ENCODE peak calls at places on chromosomes 3 and 15, in ten cellular contexts. One of them, this sample, is unnamed.

GRCh38 chr3:10273697-10274305 is 18.9 kb downstream of the GHRL start:
- DNase-seq in suprapubic skin: no peak
- DNase-seq in transverse colon: no peak
- DNase-seq in stomach: no peak
- DNase-seq in esophagus muscularis mucosa: no peak
- DNase-seq in sigmoid colon: no peak
- DNase-seq in GM12891: no peak
- DNase-seq in Panc1: no peak
- DNase-seq in GM23338: no peak
- DNase-seq in breast epithelium: no peak
- DNase-seq in this sample: no peak

GRCh38 chr3:89145995-89146394 is 38.6 kb downstream of the EPHA3 start:
- DNase-seq in GM12891: no peak
- DNase-seq in GM23338: no peak
- DNase-seq in suprapubic skin: no peak
- DNase-seq in transverse colon: no peak
- DNase-seq in breast epithelium: no peak
- DNase-seq in sigmoid colon: no peak
- DNase-seq in Panc1: no peak
- DNase-seq in stomach: no peak
- DNase-seq in esophagus muscularis mucosa: no peak
- DNase-seq in this sample: no peak

GRCh38 chr3:180093535-180093934 is 56.8 kb upstream of the PEX5L start:
- DNase-seq in GM12891: no peak
- DNase-seq in suprapubic skin: no peak
- DNase-seq in esophagus muscularis mucosa: no peak
- DNase-seq in stomach: no peak
- DNase-seq in GM23338: no peak
- DNase-seq in Panc1: no peak
- DNase-seq in breast epithelium: no peak
- DNase-seq in sigmoid colon: no peak
- DNase-seq in transverse colon: no peak
- DNase-seq in this sample: no peak

GRCh38 chr15:92902020-92902419 is 1.9 kb downstream of the CHD2 start:
- DNase-seq in GM23338: no peak
- DNase-seq in stomach: no peak
- DNase-seq in transverse colon: no peak
- DNase-seq in GM12891: no peak
- DNase-seq in esophagus muscularis mucosa: no peak
- DNase-seq in breast epithelium: no peak
- DNase-seq in Panc1: no peak
- DNase-seq in sigmoid colon: no peak
- DNase-seq in suprapubic skin: no peak
- DNase-seq in this sample: no peak

GRCh38 chr3:14457481-14457880 is 55.1 kb downstream of the SLC6A6 start:
- DNase-seq in stomach: no peak
- DNase-seq in Panc1: no peak
- DNase-seq in sigmoid colon: no peak
- DNase-seq in suprapubic skin: no peak
- DNase-seq in breast epithelium: no peak
- DNase-seq in esophagus muscularis mucosa: no peak
- DNase-seq in GM12891: no peak
- DNase-seq in GM23338: no peak
- DNase-seq in transverse colon: no peak
- DNase-seq in this sample: no peak

GRCh38 chr3:190585771-190586630 is 72.1 kb downstream of the IL1RAP start:
- DNase-seq in transverse colon: no peak
- DNase-seq in Panc1: peak; percentile 85
- DNase-seq in GM23338: peak; percentile 63
- DNase-seq in sigmoid colon: no peak
- DNase-seq in suprapubic skin: no peak
- DNase-seq in stomach: no peak
- DNase-seq in breast epithelium: no peak
- DNase-seq in esophagus muscularis mucosa: no peak
- DNase-seq in GM12891: no peak
- DNase-seq in this sample: no peak

GRCh38 chr3:159988617-159989251 is at the start of gene IL12A:
- DNase-seq in GM23338: peak; percentile 86
- DNase-seq in transverse colon: peak; percentile 90
- DNase-seq in sigmoid colon: peak; percentile 89
- DNase-seq in suprapubic skin: peak; percentile 73
- DNase-seq in GM12891: peak; percentile 77
- DNase-seq in esophagus muscularis mucosa: peak; percentile 94
- DNase-seq in Panc1: no peak
- DNase-seq in stomach: peak; percentile 85
- DNase-seq in breast epithelium: peak; percentile 72
- DNase-seq in this sample: peak; percentile 97

GRCh38 chr15:62135532-62136134 is 29.5 kb downstream of the C2CD4B start:
- DNase-seq in esophagus muscularis mucosa: peak; percentile 77
- DNase-seq in transverse colon: peak; percentile 44
- DNase-seq in breast epithelium: no peak
- DNase-seq in stomach: peak; percentile 50
- DNase-seq in suprapubic skin: no peak
- DNase-seq in GM23338: no peak
- DNase-seq in GM12891: no peak
- DNase-seq in sigmoid colon: no peak
- DNase-seq in Panc1: no peak
- DNase-seq in this sample: no peak

GRCh38 chr3:73665317-73665716 is 40.6 kb upstream of the PDZRN3 start:
- DNase-seq in Panc1: no peak
- DNase-seq in GM12891: no peak
- DNase-seq in suprapubic skin: no peak
- DNase-seq in breast epithelium: no peak
- DNase-seq in esophagus muscularis mucosa: no peak
- DNase-seq in stomach: no peak
- DNase-seq in sigmoid colon: no peak
- DNase-seq in GM23338: no peak
- DNase-seq in transverse colon: no peak
- DNase-seq in this sample: no peak

GRCh38 chr15:92733934-92734521 is 78.5 kb upstream of the FAM174B start:
- DNase-seq in sigmoid colon: no peak
- DNase-seq in breast epithelium: no peak
- DNase-seq in GM23338: peak; percentile 74
- DNase-seq in suprapubic skin: no peak
- DNase-seq in esophagus muscularis mucosa: no peak
- DNase-seq in stomach: no peak
- DNase-seq in GM12891: no peak
- DNase-seq in Panc1: no peak
- DNase-seq in transverse colon: no peak
- DNase-seq in this sample: no peak

GRCh38 chr15:94584833-94585244 is 353.5 kb downstream of the MCTP2 start:
- DNase-seq in sigmoid colon: no peak
- DNase-seq in GM23338: no peak
- DNase-seq in Panc1: no peak
- DNase-seq in GM12891: peak; percentile 5
- DNase-seq in breast epithelium: no peak
- DNase-seq in suprapubic skin: no peak
- DNase-seq in transverse colon: no peak
- DNase-seq in stomach: no peak
- DNase-seq in esophagus muscularis mucosa: no peak
- DNase-seq in this sample: no peak

GRCh38 chr3:112333002-112333385 is at the start of gene CD200:
- DNase-seq in suprapubic skin: no peak
- DNase-seq in Panc1: no peak
- DNase-seq in esophagus muscularis mucosa: no peak
- DNase-seq in GM12891: peak; percentile 32
- DNase-seq in breast epithelium: peak; percentile 54
- DNase-seq in sigmoid colon: peak; percentile 79
- DNase-seq in GM23338: peak; percentile 88
- DNase-seq in transverse colon: peak; percentile 68
- DNase-seq in stomach: peak; percentile 45
- DNase-seq in this sample: peak; percentile 89

DNA sequence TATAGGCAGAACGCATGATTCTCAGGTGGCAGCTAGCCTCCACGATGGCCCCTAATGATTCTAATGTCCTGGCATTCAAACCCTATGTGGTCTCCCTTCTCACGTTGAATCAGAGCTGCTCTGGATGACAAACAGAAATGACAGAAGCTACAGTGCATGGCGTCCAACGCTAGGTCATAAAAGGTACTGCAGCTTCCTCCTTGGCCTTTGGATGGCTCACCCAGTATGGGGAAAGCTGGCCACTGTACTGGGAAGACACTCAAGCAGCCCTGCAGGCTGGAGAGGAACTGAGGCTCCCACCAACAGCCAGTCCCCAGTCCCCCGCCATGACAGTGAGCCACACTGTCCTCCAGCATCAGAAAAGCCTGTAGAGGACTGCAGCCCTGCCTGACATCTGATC is 286.3 kb downstream of the FAM43A start:
- DNase-seq in Panc1: no peak
- DNase-seq in GM12891: no peak
- DNase-seq in sigmoid colon: no peak
- DNase-seq in GM23338: peak; percentile 11
- DNase-seq in transverse colon: no peak
- DNase-seq in breast epithelium: no peak
- DNase-seq in stomach: no peak
- DNase-seq in esophagus muscularis mucosa: peak; percentile 55
- DNase-seq in suprapubic skin: no peak
- DNase-seq in this sample: no peak
- TF ChIP-seq POLR2AphosphoS5 in Panc1: no peak
- TF ChIP-seq POLR2AphosphoS5 in GM12891: no peak
- TF ChIP-seq POLR2AphosphoS5 in sigmoid colon: no peak
- TF ChIP-seq POLR2AphosphoS5 in GM23338: no peak
- TF ChIP-seq POLR2AphosphoS5 in transverse colon: no peak
- TF ChIP-seq POLR2AphosphoS5 in breast epithelium: no peak
- TF ChIP-seq POLR2AphosphoS5 in stomach: no peak
- TF ChIP-seq POLR2AphosphoS5 in esophagus muscularis mucosa: no peak
- TF ChIP-seq POLR2AphosphoS5 in suprapubic skin: no peak
- TF ChIP-seq POLR2AphosphoS5 in this sample: no peak

GRCh38 chr15:33194704-33195261 is at the start of gene FMN1:
- DNase-seq in breast epithelium: peak; percentile 88
- DNase-seq in sigmoid colon: peak; percentile 95
- DNase-seq in transverse colon: peak; percentile 93
- DNase-seq in stomach: peak; percentile 96
- DNase-seq in GM23338: peak; percentile 98
- DNase-seq in GM12891: peak; percentile 55
- DNase-seq in suprapubic skin: peak; percentile 95
- DNase-seq in esophagus muscularis mucosa: peak; percentile 97
- DNase-seq in Panc1: peak; percentile 81
- DNase-seq in this sample: peak; percentile 96
- TF ChIP-seq POLR2AphosphoS5 in breast epithelium: no peak
- TF ChIP-seq POLR2AphosphoS5 in sigmoid colon: no peak
- TF ChIP-seq POLR2AphosphoS5 in transverse colon: no peak
- TF ChIP-seq POLR2AphosphoS5 in stomach: peak; percentile 70
- TF ChIP-seq POLR2AphosphoS5 in GM23338: no peak
- TF ChIP-seq POLR2AphosphoS5 in GM12891: no peak
- TF ChIP-seq POLR2AphosphoS5 in suprapubic skin: no peak
- TF ChIP-seq POLR2AphosphoS5 in esophagus muscularis mucosa: peak; percentile 71
- TF ChIP-seq POLR2AphosphoS5 in Panc1: peak; percentile 21
- TF ChIP-seq POLR2AphosphoS5 in this sample: peak; percentile 83

GRCh38 chr3:20343790-20344189 is 157.8 kb upstream of the SGO1 start:
- DNase-seq in transverse colon: no peak
- DNase-seq in Panc1: no peak
- DNase-seq in suprapubic skin: no peak
- DNase-seq in GM23338: no peak
- DNase-seq in sigmoid colon: no peak
- DNase-seq in GM12891: no peak
- DNase-seq in stomach: no peak
- DNase-seq in breast epithelium: no peak
- DNase-seq in esophagus muscularis mucosa: no peak
- DNase-seq in this sample: no peak

GRCh38 chr3:20344400-20344959 is 158.5 kb upstream of the SGO1 start:
- DNase-seq in sigmoid colon: no peak
- DNase-seq in GM23338: peak; percentile 22
- DNase-seq in GM12891: no peak
- DNase-seq in transverse colon: no peak
- DNase-seq in Panc1: no peak
- DNase-seq in breast epithelium: no peak
- DNase-seq in suprapubic skin: no peak
- DNase-seq in esophagus muscularis mucosa: no peak
- DNase-seq in stomach: no peak
- DNase-seq in this sample: no peak

GRCh38 chr3:20350449-20350848 is 164.4 kb upstream of the SGO1 start:
- DNase-seq in GM23338: no peak
- DNase-seq in stomach: no peak
- DNase-seq in sigmoid colon: no peak
- DNase-seq in esophagus muscularis mucosa: no peak
- DNase-seq in transverse colon: no peak
- DNase-seq in breast epithelium: no peak
- DNase-seq in suprapubic skin: no peak
- DNase-seq in GM12891: no peak
- DNase-seq in Panc1: no peak
- DNase-seq in this sample: no peak

GRCh38 chr3:20340324-20340928 is 154.4 kb upstream of the SGO1 start:
- DNase-seq in Panc1: peak; percentile 71
- DNase-seq in breast epithelium: peak; percentile 59
- DNase-seq in GM23338: peak; percentile 85
- DNase-seq in suprapubic skin: peak; percentile 55
- DNase-seq in esophagus muscularis mucosa: peak; percentile 94
- DNase-seq in stomach: peak; percentile 78
- DNase-seq in GM12891: peak; percentile 23
- DNase-seq in sigmoid colon: peak; percentile 76
- DNase-seq in transverse colon: peak; percentile 51
- DNase-seq in this sample: peak; percentile 73

GRCh38 chr3:20346369-20346768 is 160.4 kb upstream of the SGO1 start:
- DNase-seq in Panc1: no peak
- DNase-seq in GM12891: no peak
- DNase-seq in transverse colon: no peak
- DNase-seq in stomach: no peak
- DNase-seq in GM23338: no peak
- DNase-seq in suprapubic skin: no peak
- DNase-seq in breast epithelium: no peak
- DNase-seq in sigmoid colon: no peak
- DNase-seq in esophagus muscularis mucosa: no peak
- DNase-seq in this sample: no peak
- TF ChIP-seq POLR2AphosphoS5 in Panc1: no peak
- TF ChIP-seq POLR2AphosphoS5 in GM12891: no peak
- TF ChIP-seq POLR2AphosphoS5 in transverse colon: no peak
- TF ChIP-seq POLR2AphosphoS5 in stomach: no peak
- TF ChIP-seq POLR2AphosphoS5 in GM23338: no peak
- TF ChIP-seq POLR2AphosphoS5 in suprapubic skin: no peak
- TF ChIP-seq POLR2AphosphoS5 in breast epithelium: no peak
- TF ChIP-seq POLR2AphosphoS5 in sigmoid colon: no peak
- TF ChIP-seq POLR2AphosphoS5 in esophagus muscularis mucosa: no peak
- TF ChIP-seq POLR2AphosphoS5 in this sample: no peak

DNA sequence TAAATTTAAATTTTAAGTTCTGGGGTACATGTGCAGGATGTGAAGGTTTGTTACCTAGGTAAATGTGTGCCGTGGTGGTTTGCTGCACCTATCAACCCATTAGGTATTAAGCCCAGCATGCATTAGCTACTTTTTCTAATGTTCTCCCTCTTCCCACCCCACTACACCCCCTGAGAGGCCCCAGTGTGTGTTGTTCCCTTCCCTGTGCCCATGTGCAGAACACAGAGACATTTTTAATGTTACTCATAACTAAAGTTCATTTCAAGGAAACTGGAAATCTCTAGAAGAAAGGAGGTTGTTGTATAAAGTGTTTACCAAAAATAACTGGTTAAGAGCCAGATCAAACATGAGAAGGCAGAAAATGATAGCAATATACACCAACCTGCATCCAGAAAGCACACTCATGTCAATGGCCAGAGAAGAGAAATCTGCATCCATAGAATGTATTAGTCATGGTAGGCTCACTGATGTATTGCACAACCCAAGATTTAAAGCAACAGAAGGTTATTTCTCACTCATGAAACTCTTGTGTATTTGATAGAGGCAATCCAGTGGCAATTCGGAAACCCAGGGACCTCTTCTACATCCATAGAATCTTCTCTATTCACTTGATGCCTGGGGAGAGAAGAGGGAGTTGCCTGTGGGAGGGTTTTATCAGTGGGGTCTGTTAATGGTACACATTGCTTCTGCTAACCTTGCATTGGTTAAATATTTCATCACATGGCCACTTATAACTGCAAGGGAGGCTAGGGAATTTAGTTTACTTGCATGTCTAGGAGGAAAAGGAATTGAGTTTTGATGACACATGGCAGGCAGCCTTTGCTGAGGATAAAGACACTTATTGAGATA is 321.9 kb upstream of the RASGRP1 start:
- DNase-seq in transverse colon: no peak
- DNase-seq in Panc1: no peak
- DNase-seq in stomach: no peak
- DNase-seq in sigmoid colon: no peak
- DNase-seq in GM12891: no peak
- DNase-seq in breast epithelium: no peak
- DNase-seq in suprapubic skin: no peak
- DNase-seq in esophagus muscularis mucosa: no peak
- DNase-seq in GM23338: no peak
- DNase-seq in this sample: no peak
- TF ChIP-seq POLR2AphosphoS5 in transverse colon: no peak
- TF ChIP-seq POLR2AphosphoS5 in Panc1: no peak
- TF ChIP-seq POLR2AphosphoS5 in stomach: no peak
- TF ChIP-seq POLR2AphosphoS5 in sigmoid colon: no peak
- TF ChIP-seq POLR2AphosphoS5 in GM12891: no peak
- TF ChIP-seq POLR2AphosphoS5 in breast epithelium: no peak
- TF ChIP-seq POLR2AphosphoS5 in suprapubic skin: no peak
- TF ChIP-seq POLR2AphosphoS5 in esophagus muscularis mucosa: no peak
- TF ChIP-seq POLR2AphosphoS5 in GM23338: no peak
- TF ChIP-seq POLR2AphosphoS5 in this sample: no peak